ENCODE peak calls at places on chromosomes 1 and 21, in six cellular contexts. N is K562, U is GM23338, D is GM12878, J is HepG2, K is H1. X is an unnamed sample.

GRCh38 chr1:162062542-162063015 is 6.9 kb upstream of the NOS1AP start:
- DNase-seq in N (no peak), U (no peak), D (no peak), J (no peak), K (no peak), X (no peak)

GRCh38 chr1:243964915-243965314 is 86.2 kb upstream of the ZBTB18 start:
- DNase-seq in N (no peak), U (no peak), D (no peak), J (no peak), K (peak), X (no peak)

GRCh38 chr1:154878371-154879355 is 8.6 kb upstream of the KCNN3 start:
- DNase-seq in N (peak), U (peak), D (no peak), J (peak), K (peak), X (peak)

GRCh38 chr1:168628807-168629206 is 52.4 kb downstream of the XCL1 start:
- DNase-seq in N (no peak), U (no peak), D (no peak), J (no peak), K (no peak), X (no peak)

GRCh38 chr1:32208463-32208862 is 426 bp upstream of the DCDC2B start:
- DNase-seq in N (no peak), U (no peak), D (no peak), J (no peak), K (no peak), X (no peak)

GRCh38 chr1:13703558-13704485 is 3.8 kb downstream of the PRDM2 start:
- DNase-seq in N (no peak), U (no peak), D (no peak), J (no peak), K (no peak), X (no peak)

GRCh38 chr1:239987103-239987745 is 104.5 kb upstream of the FMN2 start:
- DNase-seq in N (peak), U (peak), D (no peak), J (peak), K (no peak), X (peak)

GRCh38 chr1:2547210-2548067 is 8.7 kb upstream of the TNFRSF14 start:
- DNase-seq in N (no peak), U (no peak), D (no peak), J (no peak), K (no peak), X (no peak)

GRCh38 chr1:185775505-185775904 is 41.3 kb downstream of the HMCN1 start:
- DNase-seq in N (no peak), U (peak), D (no peak), J (no peak), K (no peak), X (no peak)

GRCh38 chr21:40165212-40165611 is 298.0 kb downstream of the PCP4 start:
- DNase-seq in N (no peak), U (no peak), D (no peak), J (no peak), K (no peak), X (no peak)

GRCh38 chr21:21188513-21189188 is 190.4 kb downstream of the NCAM2 start:
- DNase-seq in N (no peak), U (no peak), D (no peak), J (no peak), K (no peak), X (no peak)

GRCh38 chr1:54324031-54324654 is 82.1 kb downstream of the SSBP3 start:
- DNase-seq in N (peak), U (peak), D (no peak), J (no peak), K (no peak), X (no peak)

GRCh38 chr1:54381524-54381923 is 24.7 kb downstream of the SSBP3 start:
- DNase-seq in N (no peak), U (no peak), D (no peak), J (no peak), K (no peak), X (no peak)

GRCh38 chr1:37951783-37952624 is 5.2 kb upstream of the INPP5B start:
- DNase-seq in N (no peak), U (no peak), D (no peak), J (no peak), K (no peak), X (no peak)

GRCh38 chr1:40692429-40692905 is 963 bp downstream of the NFYC start:
- DNase-seq in N (no peak), U (peak), D (no peak), J (peak), K (no peak), X (no peak)

GRCh38 chr1:155241069-155241679 is 14.1 kb downstream of the ENTREP3 start:
- DNase-seq in N (peak), U (peak), D (no peak), J (peak), K (peak), X (peak)

GRCh38 chr1:57506941-57507340 is 83.1 kb upstream of the DAB1 start:
- DNase-seq in N (no peak), U (no peak), D (no peak), J (no peak), K (no peak), X (no peak)

GRCh38 chr1:32447469-32448185 is 17.2 kb upstream of the ZBTB8B start:
- DNase-seq in N (no peak), U (peak), D (no peak), J (no peak), K (peak), X (peak)

GRCh38 chr1:234581063-234581714 is 28.8 kb downstream of the IRF2BP2 start:
- DNase-seq in N (no peak), U (no peak), D (no peak), J (no peak), K (no peak), X (no peak)

GRCh38 chr1:67729872-67730271 is 44.9 kb downstream of the GADD45A start:
- DNase-seq in N (no peak), U (no peak), D (no peak), J (no peak), K (no peak), X (no peak)

GRCh38 chr1:198232407-198232806 is 75.6 kb downstream of the NEK7 start:
- DNase-seq in N (no peak), U (peak), D (no peak), J (no peak), K (no peak), X (no peak)

GRCh38 chr21:28932717-28933116 is 60.0 kb downstream of the LTN1 start:
- DNase-seq in N (no peak), U (no peak), D (no peak), J (no peak), K (no peak), X (no peak)

GRCh38 chr1:216314369-216315095 is 108.7 kb downstream of the USH2A start:
- DNase-seq in N (no peak), U (no peak), D (no peak), J (no peak), K (no peak), X (no peak)

GRCh38 chr1:177164380-177165068 is at the start of gene ASTN1:
- DNase-seq in N (no peak), U (peak), D (no peak), J (no peak), K (peak), X (peak)

GRCh38 chr1:151006331-151007052 is at the start of gene MINDY1:
- DNase-seq in N (peak), U (peak), D (peak), J (peak), K (peak), X (peak)

GRCh38 chr1:207495816-207496792 is at the start of gene CR1:
- DNase-seq in N (peak), U (peak), D (no peak), J (no peak), K (peak), X (peak)

GRCh38 chr1:159705251-159705910 is 9.0 kb downstream of the CRP start:
- DNase-seq in N (no peak), U (no peak), D (no peak), J (no peak), K (no peak), X (no peak)
- TF ChIP-seq CREB1 in N (no peak), U (no peak), D (no peak), J (no peak), K (no peak), X (no peak)

GRCh38 chr1:22749919-22750670 is 39.5 kb downstream of the EPHB2 start:
- DNase-seq in N (no peak), U (no peak), D (peak), J (no peak), K (no peak), X (no peak)
- TF ChIP-seq CREB1 in N (no peak), U (no peak), D (no peak), J (no peak), K (no peak), X (no peak)

GRCh38 chr1:170520601-170521000 is 11.4 kb upstream of the GORAB start:
- DNase-seq in N (no peak), U (no peak), D (no peak), J (no peak), K (no peak), X (no peak)

GRCh38 chr1:170518965-170519364 is 13.0 kb upstream of the GORAB start:
- DNase-seq in N (no peak), U (no peak), D (no peak), J (no peak), K (no peak), X (no peak)

GRCh38 chr1:170518185-170518834 is 13.7 kb upstream of the GORAB start:
- DNase-seq in N (no peak), U (no peak), D (no peak), J (no peak), K (no peak), X (no peak)

DNA sequence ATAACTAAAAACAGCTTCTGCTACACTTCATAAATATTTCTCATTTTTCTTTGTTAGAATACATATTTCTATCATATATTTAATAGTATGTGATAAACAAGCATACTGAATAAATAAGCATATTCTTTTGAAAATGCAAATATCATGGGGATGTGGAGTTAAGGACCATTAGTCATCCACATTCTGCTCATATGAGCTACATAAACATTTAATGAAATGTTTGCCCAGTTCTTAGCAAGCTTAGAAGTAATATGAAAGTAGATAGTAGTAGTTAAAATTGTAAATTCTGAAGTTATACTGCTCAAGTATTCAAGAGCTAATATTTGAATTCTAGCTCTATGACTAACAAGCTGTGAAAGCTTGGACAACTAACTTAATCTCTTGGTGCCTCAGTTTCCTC is 10.1 kb upstream of the GORAB start:
- DNase-seq in N (no peak), U (no peak), D (no peak), J (no peak), K (no peak), X (no peak)
- TF ChIP-seq CREB1 in N (no peak), U (no peak), D (no peak), J (no peak), K (no peak), X (no peak)

GRCh38 chr1:116415699-116416533 is 42.9 kb downstream of the ATP1A1 start:
- DNase-seq in N (peak), U (peak), D (no peak), J (peak), K (no peak), X (peak)

GRCh38 chr1:116417678-116418077 is 44.6 kb downstream of the ATP1A1 start:
- DNase-seq in N (no peak), U (no peak), D (no peak), J (no peak), K (no peak), X (no peak)

GRCh38 chr1:116416854-116417513 is 43.9 kb downstream of the ATP1A1 start:
- DNase-seq in N (no peak), U (no peak), D (no peak), J (no peak), K (no peak), X (no peak)

GRCh38 chr1:116420417-116421200 is 47.6 kb downstream of the ATP1A1 start:
- DNase-seq in N (no peak), U (no peak), D (no peak), J (peak), K (no peak), X (no peak)

DNA sequence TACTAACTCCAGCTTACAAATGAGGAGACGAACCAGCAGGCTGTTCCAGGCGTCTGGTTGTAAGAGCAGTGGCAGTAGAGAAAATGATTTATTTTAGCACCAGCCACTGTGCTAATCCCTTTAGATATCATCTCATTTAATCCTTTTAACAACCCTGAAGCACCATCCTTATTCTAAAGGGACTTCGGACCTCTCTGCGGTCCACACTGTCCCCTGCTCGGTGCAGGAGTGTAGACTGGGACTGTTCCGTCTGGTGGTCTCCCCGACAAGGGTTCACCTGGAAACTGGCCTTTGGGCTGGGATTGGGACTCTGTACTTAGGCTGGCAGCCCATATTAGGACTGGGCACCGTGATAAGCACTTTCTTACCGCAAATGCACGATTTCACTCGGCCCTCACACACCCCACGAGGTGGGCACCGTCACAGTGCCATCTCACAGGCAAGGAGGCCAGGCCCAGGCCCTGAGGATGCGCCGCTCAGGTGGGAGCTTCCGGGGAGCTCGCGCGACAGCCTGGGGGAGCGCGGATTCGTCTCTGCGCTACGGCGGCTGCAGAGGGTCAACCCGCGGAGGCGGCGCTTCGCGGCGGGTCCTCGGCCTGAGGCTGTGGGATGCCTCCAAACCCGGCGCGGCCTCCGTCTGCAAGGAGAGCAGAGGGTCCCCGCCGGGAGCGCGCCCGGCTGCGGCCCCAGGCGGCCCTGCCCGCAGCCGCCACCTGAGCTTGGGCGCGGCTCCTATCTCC is 45.2 kb downstream of the ATP1A1 start:
- DNase-seq in N (peak), U (peak), D (peak), J (peak), K (peak), X (peak)
- TF ChIP-seq CREB1 in N (peak), U (peak), D (peak), J (no peak), K (peak), X (peak)

DNA sequence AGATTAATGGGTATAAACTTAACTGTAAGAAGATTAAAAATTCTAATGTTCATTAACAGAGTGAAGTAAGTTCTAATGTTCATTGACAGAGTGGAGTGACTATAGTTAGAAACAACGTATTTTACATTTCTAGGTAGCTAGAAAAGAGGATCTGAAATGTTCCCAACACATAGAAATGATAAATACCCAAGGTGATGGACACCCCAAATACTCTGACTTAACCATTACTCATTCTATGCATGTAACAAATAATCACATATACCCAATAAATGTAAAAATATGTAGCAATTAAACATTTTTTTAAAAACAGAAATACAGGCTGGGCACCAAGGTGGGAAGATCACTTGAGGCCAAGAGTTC is 62.1 kb downstream of the ABL2 start:
- DNase-seq in N (no peak), U (no peak), D (no peak), J (no peak), K (no peak), X (no peak)
- TF ChIP-seq CREB1 in N (no peak), U (no peak), D (no peak), J (no peak), K (no peak), X (no peak)

GRCh38 chr1:160114085-160114484 is 1.5 kb upstream of the ATP1A2 start:
- DNase-seq in N (no peak), U (no peak), D (no peak), J (no peak), K (no peak), X (no peak)
- TF ChIP-seq CREB1 in N (no peak), U (no peak), D (no peak), J (no peak), K (no peak), X (no peak)

GRCh38 chr1:156530006-156530405 is 29.4 kb upstream of the MEF2D start:
- DNase-seq in N (no peak), U (no peak), D (no peak), J (no peak), K (no peak), X (no peak)
- TF ChIP-seq CREB1 in N (no peak), U (no peak), D (no peak), J (no peak), K (no peak), X (no peak)

GRCh38 chr1:107432108-107432507 is 291.3 kb downstream of the NTNG1 start:
- DNase-seq in N (no peak), U (peak), D (peak), J (no peak), K (no peak), X (no peak)
- TF ChIP-seq CREB1 in N (no peak), U (no peak), D (no peak), J (no peak), K (no peak), X (no peak)

GRCh38 chr1:34709547-34709946 is 45.3 kb upstream of the GJB5 start:
- DNase-seq in N (no peak), U (peak), D (no peak), J (no peak), K (peak), X (peak)

GRCh38 chr1:34711936-34712688 is 42.7 kb upstream of the GJB5 start:
- DNase-seq in N (no peak), U (no peak), D (no peak), J (no peak), K (no peak), X (no peak)

GRCh38 chr1:34710811-34711210 is 44.0 kb upstream of the GJB5 start:
- DNase-seq in N (no peak), U (no peak), D (no peak), J (no peak), K (no peak), X (no peak)

GRCh38 chr1:34711469-34711868 is 43.4 kb upstream of the GJB5 start:
- DNase-seq in N (peak), U (peak), D (no peak), J (no peak), K (no peak), X (no peak)

DNA sequence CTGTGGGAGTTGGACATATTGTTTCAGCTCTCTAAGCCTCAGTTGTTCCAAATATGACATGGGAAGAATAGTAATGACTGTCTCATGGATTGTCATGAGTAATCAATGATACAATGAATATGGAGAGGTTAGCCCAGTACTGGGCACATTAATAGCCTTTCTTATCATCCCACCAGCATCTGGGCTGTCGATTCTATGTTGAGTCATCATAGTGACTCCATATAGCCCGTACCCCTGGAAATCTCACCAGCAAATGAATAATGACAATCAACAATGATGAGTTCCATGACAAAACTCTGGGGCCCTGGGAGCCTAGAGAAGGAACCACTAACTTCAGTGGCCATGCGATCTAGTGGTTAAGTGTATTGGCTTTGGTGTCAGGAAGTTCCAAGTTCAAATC is 39.7 kb upstream of the GJB5 start:
- DNase-seq in N (peak), U (no peak), D (no peak), J (no peak), K (no peak), X (no peak)
- TF ChIP-seq CREB1 in N (no peak), U (no peak), D (no peak), J (no peak), K (no peak), X (no peak)

X was measured in WTC11.